ENCODE peak calls at places on chromosomes 1 and 21, in four cellular contexts. L is stimulated activated CD8-positive, alpha-beta memory T cell treated with anti-CD3 and anti-CD28 coated beads, Interleukin-4, amount 100 ng/mL, for 48 hours; J is T-helper 17 cell; G is posterior vena cava. X is an unnamed sample.

GRCh38 chr1:63746129-63746864 is 27.5 kb upstream of the ROR1 start:
- DNase-seq in G (no peak), L (peak; percentile 25), J (no peak), X (no peak)

GRCh38 chr1:244515680-244516079 is 54.6 kb downstream of the CATSPERE start:
- DNase-seq in L (no peak), J (no peak), G (no peak), X (no peak)

GRCh38 chr1:164709541-164710287 is 150.7 kb downstream of the PBX1 start:
- DNase-seq in L (no peak), J (no peak), G (no peak), X (no peak)

GRCh38 chr1:225318706-225319575 is 108.9 kb downstream of the LBR start:
- DNase-seq in J (no peak), G (no peak), L (peak; percentile 27), X (peak; percentile 68)

GRCh38 chr1:178038372-178038771 is 55.5 kb upstream of the RASAL2 start:
- DNase-seq in L (no peak), J (no peak), G (no peak), X (no peak)

GRCh38 chr21:37367758-37368535 is 1.4 kb downstream of the DYRK1A start:
- DNase-seq in G (peak; percentile 88), L (peak; percentile 56), J (peak; percentile 15), X (peak; percentile 69)

GRCh38 chr1:237318748-237319147 is 276.8 kb downstream of the RYR2 start:
- DNase-seq in J (no peak), G (no peak), L (no peak), X (no peak)

GRCh38 chr1:206105612-206106011 is 11.6 kb downstream of the AVPR1B start:
- DNase-seq in G (no peak), J (no peak), L (no peak), X (no peak)

GRCh38 chr1:184771190-184771691 is 16.6 kb upstream of the EDEM3 start:
- DNase-seq in L (no peak), G (no peak), J (no peak), X (peak; percentile 79)

GRCh38 chr1:109740615-109741373 is at the start of gene GSTM3:
- DNase-seq in L (no peak), G (no peak), J (no peak), X (no peak)

GRCh38 chr1:232260861-232261260 is 369.1 kb downstream of the SIPA1L2 start:
- DNase-seq in L (no peak), G (no peak), J (no peak), X (no peak)

GRCh38 chr1:173527151-173527826 is 50.2 kb downstream of the PRDX6 start:
- DNase-seq in L (no peak), G (no peak), J (no peak), X (no peak)

GRCh38 chr1:15949453-15950245 is 26.3 kb downstream of the ZBTB17 start:
- DNase-seq in G (peak; percentile 98), L (peak; percentile 95), J (peak; percentile 80), X (peak; percentile 73)

GRCh38 chr21:32099812-32100416 is 178.9 kb downstream of the MIS18A start:
- DNase-seq in J (no peak), L (no peak), G (no peak), X (peak; percentile 71)

GRCh38 chr1:68594851-68595250 is 98.0 kb upstream of the DEPDC1 start:
- DNase-seq in J (no peak), L (no peak), G (no peak), X (no peak)

GRCh38 chr1:206068314-206068713 is 15.3 kb downstream of the RHEX start:
- DNase-seq in G (no peak), J (no peak), L (no peak), X (no peak)

GRCh38 chr1:55209247-55209646 is 5.9 kb downstream of the USP24 start:
- DNase-seq in L (no peak), J (no peak), G (no peak), X (peak; percentile 52)

GRCh38 chr1:149884433-149885363 is 14.7 kb upstream of the BOLA1 start:
- DNase-seq in J (no peak), G (no peak), L (peak; percentile 41), X (peak; percentile 51)

GRCh38 chr1:87137342-87137739 is 191.3 kb upstream of the LMO4 start:
- DNase-seq in G (no peak), J (no peak), L (no peak), X (no peak)

GRCh38 chr21:42242611-42243010 is 23.7 kb downstream of the ABCG1 start:
- DNase-seq in J (no peak), L (no peak), G (peak; percentile 48), X (no peak)

GRCh38 chr1:115837762-115838421 is 3.0 kb downstream of the NHLH2 start:
- DNase-seq in L (no peak), J (no peak), G (no peak), X (no peak)

GRCh38 chr1:39901486-39902120 is at the start of gene MYCL:
- DNase-seq in L (peak; percentile 79), J (peak; percentile 36), G (peak; percentile 84), X (peak; percentile 92)

GRCh38 chr1:81021134-81021533 is 779.6 kb upstream of the ADGRL2 start:
- DNase-seq in L (no peak), G (no peak), J (no peak), X (no peak)

GRCh38 chr1:70146488-70146887 is 58.9 kb downstream of the LRRC40 start:
- DNase-seq in J (no peak), G (no peak), L (no peak), X (no peak)

GRCh38 chr1:59686170-59686569 is 128.6 kb upstream of the HOOK1 start:
- DNase-seq in G (no peak), J (no peak), L (no peak), X (no peak)

GRCh38 chr1:160708821-160709220 is 2.8 kb downstream of the CD48 start:
- DNase-seq in J (no peak), G (no peak), L (peak; percentile 55), X (peak; percentile 63)

GRCh38 chr1:228988655-228989054 is 253.4 kb downstream of the RHOU start:
- DNase-seq in G (peak; percentile 41), L (peak; percentile 3), J (no peak), X (no peak)

GRCh38 chr1:92901699-92902405 is 59.4 kb downstream of the DIPK1A start:
- DNase-seq in J (no peak), L (no peak), G (no peak), X (no peak)

GRCh38 chr21:42379425-42380215 is 13.3 kb upstream of the TFF1 start:
- DNase-seq in J (no peak), G (peak; percentile 50), L (no peak), X (peak; percentile 77)

GRCh38 chr1:11364170-11364569 is 91.2 kb downstream of the UBIAD1 start:
- DNase-seq in G (no peak), J (no peak), L (no peak), X (peak; percentile 80)

GRCh38 chr1:52403566-52404115 is 582 bp downstream of the ORC1 start:
- DNase-seq in J (peak; percentile 45), G (no peak), L (peak; percentile 61), X (peak; percentile 89)

GRCh38 chr1:226978350-226979114 is 38.4 kb downstream of the COQ8A start:
- DNase-seq in J (no peak), L (no peak), G (no peak), X (no peak)

GRCh38 chr1:155970531-155971167 is 7.7 kb downstream of the ARHGEF2 start:
- DNase-seq in L (peak; percentile 55), G (peak; percentile 94), J (no peak), X (peak; percentile 77)

GRCh38 chr1:234926574-234927311 is 201.9 kb downstream of the TOMM20 start:
- DNase-seq in L (peak; percentile 65), J (no peak), G (no peak), X (no peak)

GRCh38 chr1:248834343-248834940 is 3.6 kb upstream of the ZNF672 start:
- DNase-seq in L (no peak), G (peak; percentile 23), J (no peak), X (no peak)

GRCh38 chr1:12167493-12168429 is 970 bp downstream of the TNFRSF1B start:
- DNase-seq in L (peak; percentile 53), J (no peak), G (no peak), X (peak; percentile 95)

GRCh38 chr1:212990276-212990675 is 25.4 kb downstream of the ANGEL2 start:
- DNase-seq in L (no peak), G (no peak), J (no peak), X (no peak)

GRCh38 chr1:113876181-113876580 is 4.7 kb upstream of the PTPN22 start:
- DNase-seq in G (no peak), L (no peak), J (no peak), X (no peak)

GRCh38 chr1:46179138-46180081 is 3.1 kb upstream of the P3R3URF start:
- DNase-seq in L (peak; percentile 75), G (no peak), J (peak; percentile 53), X (peak; percentile 87)

GRCh38 chr1:212586429-212587303 is 21.9 kb upstream of the ATF3 start:
- DNase-seq in L (no peak), G (no peak), J (no peak), X (no peak)

X was measured in Karpas-422.